ENCODE peak calls at places on chromosomes 7 and 10, in nine cellular contexts. One of them, this sample, is unnamed.

GRCh38 chr10:103915794-103916193 is 2.2 kb downstream of the STN1 start:
- DNase-seq in stimulated activated CD4-positive, alpha-beta T cell treated with anti-CD3 and anti-CD28 coated beads, Interleukin-2, amount 100 ng/mL, for 24 hours: no peak
- DNase-seq in natural killer cell treated with Interleukin-12 subunit alpha and Interleukin-12 subunit beta and Interleukin-15 and Interleukin-18, amount 100 ng/mL, for 72 hours: peak; percentile 74
- DNase-seq in heart right ventricle: no peak
- DNase-seq in HCEC 1CT: no peak
- DNase-seq in naive thymus-derived CD4-positive, alpha-beta T cell: no peak
- DNase-seq in RWPE1: no peak
- DNase-seq in mesothelial cell of epicardium: no peak
- DNase-seq in RPMI8226: no peak
- DNase-seq in this sample: no peak

GRCh38 chr10:133151528-133151927 is 8.5 kb upstream of the KNDC1 start:
- DNase-seq in stimulated activated CD4-positive, alpha-beta T cell treated with anti-CD3 and anti-CD28 coated beads, Interleukin-2, amount 100 ng/mL, for 24 hours: no peak
- DNase-seq in natural killer cell treated with Interleukin-12 subunit alpha and Interleukin-12 subunit beta and Interleukin-15 and Interleukin-18, amount 100 ng/mL, for 72 hours: no peak
- DNase-seq in heart right ventricle: no peak
- DNase-seq in HCEC 1CT: no peak
- DNase-seq in naive thymus-derived CD4-positive, alpha-beta T cell: no peak
- DNase-seq in RWPE1: no peak
- DNase-seq in mesothelial cell of epicardium: no peak
- DNase-seq in RPMI8226: no peak
- DNase-seq in this sample: no peak

GRCh38 chr7:158804335-158804734 is 25.0 kb downstream of the ESYT2 start:
- DNase-seq in stimulated activated CD4-positive, alpha-beta T cell treated with anti-CD3 and anti-CD28 coated beads, Interleukin-2, amount 100 ng/mL, for 24 hours: no peak
- DNase-seq in natural killer cell treated with Interleukin-12 subunit alpha and Interleukin-12 subunit beta and Interleukin-15 and Interleukin-18, amount 100 ng/mL, for 72 hours: no peak
- DNase-seq in heart right ventricle: no peak
- DNase-seq in HCEC 1CT: no peak
- DNase-seq in naive thymus-derived CD4-positive, alpha-beta T cell: no peak
- DNase-seq in RWPE1: no peak
- DNase-seq in mesothelial cell of epicardium: no peak
- DNase-seq in RPMI8226: no peak
- DNase-seq in this sample: no peak

GRCh38 chr7:56495165-56495564 is 378.9 kb upstream of the NUPR2 start:
- DNase-seq in stimulated activated CD4-positive, alpha-beta T cell treated with anti-CD3 and anti-CD28 coated beads, Interleukin-2, amount 100 ng/mL, for 24 hours: no peak
- DNase-seq in natural killer cell treated with Interleukin-12 subunit alpha and Interleukin-12 subunit beta and Interleukin-15 and Interleukin-18, amount 100 ng/mL, for 72 hours: no peak
- DNase-seq in heart right ventricle: no peak
- DNase-seq in HCEC 1CT: no peak
- DNase-seq in naive thymus-derived CD4-positive, alpha-beta T cell: no peak
- DNase-seq in RWPE1: no peak
- DNase-seq in mesothelial cell of epicardium: no peak
- DNase-seq in RPMI8226: no peak
- DNase-seq in this sample: no peak

GRCh38 chr10:102964713-102965112 is 46.6 kb downstream of the CNNM2 start:
- DNase-seq in stimulated activated CD4-positive, alpha-beta T cell treated with anti-CD3 and anti-CD28 coated beads, Interleukin-2, amount 100 ng/mL, for 24 hours: no peak
- DNase-seq in natural killer cell treated with Interleukin-12 subunit alpha and Interleukin-12 subunit beta and Interleukin-15 and Interleukin-18, amount 100 ng/mL, for 72 hours: no peak
- DNase-seq in heart right ventricle: no peak
- DNase-seq in HCEC 1CT: no peak
- DNase-seq in naive thymus-derived CD4-positive, alpha-beta T cell: no peak
- DNase-seq in RWPE1: no peak
- DNase-seq in mesothelial cell of epicardium: no peak
- DNase-seq in RPMI8226: no peak
- DNase-seq in this sample: no peak

GRCh38 chr7:130490287-130490686 is 1.6 kb upstream of the MEST start:
- DNase-seq in stimulated activated CD4-positive, alpha-beta T cell treated with anti-CD3 and anti-CD28 coated beads, Interleukin-2, amount 100 ng/mL, for 24 hours: no peak
- DNase-seq in natural killer cell treated with Interleukin-12 subunit alpha and Interleukin-12 subunit beta and Interleukin-15 and Interleukin-18, amount 100 ng/mL, for 72 hours: no peak
- DNase-seq in heart right ventricle: no peak
- DNase-seq in HCEC 1CT: no peak
- DNase-seq in naive thymus-derived CD4-positive, alpha-beta T cell: no peak
- DNase-seq in RWPE1: no peak
- DNase-seq in mesothelial cell of epicardium: no peak
- DNase-seq in RPMI8226: no peak
- DNase-seq in this sample: no peak

GRCh38 chr10:101453791-101454718 is 100.1 kb downstream of the BTRC start:
- DNase-seq in stimulated activated CD4-positive, alpha-beta T cell treated with anti-CD3 and anti-CD28 coated beads, Interleukin-2, amount 100 ng/mL, for 24 hours: no peak
- DNase-seq in natural killer cell treated with Interleukin-12 subunit alpha and Interleukin-12 subunit beta and Interleukin-15 and Interleukin-18, amount 100 ng/mL, for 72 hours: no peak
- DNase-seq in heart right ventricle: no peak
- DNase-seq in HCEC 1CT: peak; percentile 18
- DNase-seq in naive thymus-derived CD4-positive, alpha-beta T cell: no peak
- DNase-seq in RWPE1: no peak
- DNase-seq in mesothelial cell of epicardium: no peak
- DNase-seq in RPMI8226: no peak
- DNase-seq in this sample: peak; percentile 14

GRCh38 chr10:125041856-125042506 is 100.1 kb downstream of the ZRANB1 start:
- DNase-seq in stimulated activated CD4-positive, alpha-beta T cell treated with anti-CD3 and anti-CD28 coated beads, Interleukin-2, amount 100 ng/mL, for 24 hours: no peak
- DNase-seq in natural killer cell treated with Interleukin-12 subunit alpha and Interleukin-12 subunit beta and Interleukin-15 and Interleukin-18, amount 100 ng/mL, for 72 hours: no peak
- DNase-seq in heart right ventricle: no peak
- DNase-seq in HCEC 1CT: no peak
- DNase-seq in naive thymus-derived CD4-positive, alpha-beta T cell: no peak
- DNase-seq in RWPE1: no peak
- DNase-seq in mesothelial cell of epicardium: no peak
- DNase-seq in RPMI8226: no peak
- DNase-seq in this sample: no peak

GRCh38 chr7:142445019-142445686 is 187.3 kb upstream of the PRSS58 start:
- DNase-seq in stimulated activated CD4-positive, alpha-beta T cell treated with anti-CD3 and anti-CD28 coated beads, Interleukin-2, amount 100 ng/mL, for 24 hours: peak; percentile 33
- DNase-seq in natural killer cell treated with Interleukin-12 subunit alpha and Interleukin-12 subunit beta and Interleukin-15 and Interleukin-18, amount 100 ng/mL, for 72 hours: no peak
- DNase-seq in heart right ventricle: no peak
- DNase-seq in HCEC 1CT: no peak
- DNase-seq in naive thymus-derived CD4-positive, alpha-beta T cell: peak; percentile 42
- DNase-seq in RWPE1: no peak
- DNase-seq in mesothelial cell of epicardium: no peak
- DNase-seq in RPMI8226: peak; percentile 54
- DNase-seq in this sample: no peak

This sample was measured in fibroblast of mammary gland.